ENCODE peak calls at places on chromosomes 13 and 19, in eight cellular contexts. V is dorsolateral prefrontal cortex, N is fibroblast of the conjunctiva, D is substantia nigra, T is cerebellar cortex, W is tibial artery, X is epithelial cell of prostate, L is cardiac muscle cell. H is an unnamed sample.

GRCh38 chr13:71587778-71588177 is 279.2 kb downstream of the DACH1 start:
- DNase-seq in V (no peak), X (no peak), D (no peak), N (no peak), T (no peak), W (no peak), L (no peak), H (no peak)

GRCh38 chr19:14375055-14375581 is 6.1 kb upstream of the ADGRE5 start:
- DNase-seq in T (no peak), N (no peak), L (no peak), W (no peak), X (no peak), D (peak), V (no peak), H (no peak)

GRCh38 chr19:1651548-1652394 is 644 bp downstream of the TCF3 start:
- DNase-seq in W (no peak), D (no peak), T (no peak), V (no peak), X (no peak), N (no peak), L (peak), H (peak)

GRCh38 chr19:12331211-12331941 is 2.1 kb downstream of the ZNF563 start:
- DNase-seq in T (no peak), N (no peak), W (no peak), X (no peak), L (no peak), V (no peak), D (no peak), H (no peak)

GRCh38 chr19:38402967-38403674 is at the start of gene FAM98C:
- DNase-seq in L (peak), X (peak), W (peak), V (peak), D (peak), T (peak), N (peak), H (peak)

GRCh38 chr19:33514885-33515485 is 6.6 kb downstream of the PEPD start:
- DNase-seq in N (no peak), X (no peak), V (no peak), D (no peak), T (no peak), L (no peak), W (no peak), H (no peak)

GRCh38 chr13:111239754-111240670 is 80.4 kb upstream of the TEX29 start:
- DNase-seq in L (no peak), V (no peak), X (no peak), D (no peak), N (no peak), T (no peak), W (no peak), H (no peak)

GRCh38 chr13:66574606-66575005 is 655.5 kb downstream of the PCDH9 start:
- DNase-seq in L (no peak), X (no peak), T (no peak), N (no peak), D (no peak), W (no peak), V (no peak), H (no peak)

GRCh38 chr13:74136089-74136658 is 2.0 kb upstream of the KLF12 start:
- DNase-seq in X (no peak), N (no peak), T (peak), D (no peak), V (no peak), L (peak), W (peak), H (peak)

GRCh38 chr13:24709186-24709913 is 29.1 kb downstream of the ATP12A start:
- DNase-seq in W (no peak), V (no peak), D (no peak), N (no peak), X (no peak), T (no peak), L (no peak), H (no peak)

GRCh38 chr13:106490177-106490576 is 45.3 kb downstream of the EFNB2 start:
- DNase-seq in D (no peak), T (no peak), N (no peak), W (no peak), V (no peak), L (no peak), X (no peak), H (no peak)

GRCh38 chr13:76656056-76656455 is 230.1 kb downstream of the KCTD12 start:
- DNase-seq in V (no peak), T (no peak), L (no peak), D (no peak), N (no peak), W (no peak), X (no peak), H (no peak)

GRCh38 chr19:19057317-19057716 is 6.5 kb upstream of the SLC25A42 start:
- DNase-seq in V (no peak), D (no peak), X (no peak), T (no peak), W (no peak), L (no peak), N (no peak), H (no peak)

GRCh38 chr13:83884141-83884540 is 1.9 kb upstream of the SLITRK1 start:
- DNase-seq in N (no peak), X (no peak), D (no peak), V (no peak), T (no peak), L (no peak), W (no peak), H (no peak)

GRCh38 chr13:112324121-112324520 is 52.0 kb upstream of the SPACA7 start:
- DNase-seq in D (no peak), V (no peak), T (no peak), N (no peak), L (no peak), X (no peak), W (no peak), H (no peak)

GRCh38 chr13:60492187-60492586 is 95.2 kb downstream of the TDRD3 start:
- DNase-seq in W (no peak), V (no peak), L (no peak), X (no peak), N (no peak), T (no peak), D (no peak), H (no peak)

GRCh38 chr13:97901716-97902115 is 51.8 kb upstream of the IPO5 start:
- DNase-seq in N (no peak), V (no peak), W (no peak), D (no peak), X (no peak), L (no peak), T (no peak), H (no peak)

GRCh38 chr13:23558675-23559536 is 11.3 kb upstream of the TNFRSF19 start:
- DNase-seq in L (peak), X (peak), T (no peak), W (no peak), N (peak), V (no peak), D (no peak), H (no peak)

GRCh38 chr13:79483302-79483701 is 2.3 kb downstream of the NDFIP2 start:
- DNase-seq in N (no peak), W (no peak), X (no peak), D (no peak), L (peak), T (no peak), V (no peak), H (no peak)

GRCh38 chr13:90926459-90926858 is 421.0 kb upstream of the MIR17HG start:
- DNase-seq in D (no peak), V (no peak), L (peak), N (no peak), T (no peak), X (no peak), W (no peak), H (no peak)

GRCh38 chr13:113786262-113786841 is 27.3 kb downstream of the TMEM255B start:
- DNase-seq in V (no peak), T (no peak), W (peak), N (no peak), L (peak), D (no peak), X (no peak), H (no peak)

GRCh38 chr19:17202249-17202648 is 12.9 kb upstream of the USE1 start:
- DNase-seq in T (no peak), W (no peak), D (no peak), N (no peak), V (no peak), X (peak), L (no peak), H (no peak)

GRCh38 chr13:66765559-66765958 is 464.6 kb downstream of the PCDH9 start:
- DNase-seq in L (no peak), N (no peak), X (no peak), D (no peak), T (no peak), V (no peak), W (no peak), H (no peak)

GRCh38 chr13:70107125-70107497 is 515 bp upstream of the ATXN8OS start:
- DNase-seq in L (no peak), V (no peak), N (no peak), T (no peak), D (no peak), W (no peak), X (no peak), H (no peak)

GRCh38 chr19:7865262-7865911 is 8.8 kb downstream of the PRR36 start:
- DNase-seq in D (no peak), X (no peak), W (no peak), N (no peak), T (no peak), V (no peak), L (no peak), H (no peak)

GRCh38 chr19:2791876-2792275 is 6.6 kb downstream of the THOP1 start:
- DNase-seq in N (no peak), T (no peak), L (no peak), W (no peak), X (no peak), V (no peak), D (no peak), H (no peak)

GRCh38 chr13:48783181-48783630 is 129.5 kb downstream of the CYSLTR2 start:
- DNase-seq in N (peak), V (no peak), D (no peak), W (peak), X (no peak), T (no peak), L (peak), H (no peak)